ENCODE peak calls at places on chromosome 5, in eight cellular contexts. One of them, this sample, is unnamed.
A peak's percentile ranks its signal among the peaks of the same experiment; 100 is the strongest.

GRCh38 chr5:53017794-53018391 is 28.7 kb downstream of the ITGA2 start:
- DNase-seq in HEK293T: no peak
- DNase-seq in gastrocnemius medialis: no peak
- DNase-seq in NCI-H1436: no peak
- DNase-seq in stimulated activated CD4-positive, alpha-beta T cell treated with anti-CD3 and anti-CD28 coated beads, Interleukin-2, amount 100 ng/mL, for 48 hours: no peak
- DNase-seq in NCI-H1105 treated with DMSO at 0.1 percent for 48 hours: no peak
- DNase-seq in activated T-cell treated with anti-CD3 and anti-CD28 coated beads, Interleukin-2, amount 50 U/mL, for 72 hours: no peak
- DNase-seq in C1 segment of cervical spinal cord: no peak
- DNase-seq in this sample: no peak

GRCh38 chr5:9479361-9479760 is 66.5 kb downstream of the SEMA5A start:
- DNase-seq in gastrocnemius medialis: no peak
- DNase-seq in C1 segment of cervical spinal cord: no peak
- DNase-seq in NCI-H1105 treated with DMSO at 0.1 percent for 48 hours: no peak
- DNase-seq in stimulated activated CD4-positive, alpha-beta T cell treated with anti-CD3 and anti-CD28 coated beads, Interleukin-2, amount 100 ng/mL, for 48 hours: no peak
- DNase-seq in HEK293T: no peak
- DNase-seq in activated T-cell treated with anti-CD3 and anti-CD28 coated beads, Interleukin-2, amount 50 U/mL, for 72 hours: no peak
- DNase-seq in NCI-H1436: no peak
- DNase-seq in this sample: no peak

GRCh38 chr5:132228241-132229035 is 785 bp upstream of the P4HA2 start:
- DNase-seq in NCI-H1436: no peak
- DNase-seq in HEK293T: no peak
- DNase-seq in C1 segment of cervical spinal cord: no peak
- DNase-seq in activated T-cell treated with anti-CD3 and anti-CD28 coated beads, Interleukin-2, amount 50 U/mL, for 72 hours: no peak
- DNase-seq in NCI-H1105 treated with DMSO at 0.1 percent for 48 hours: no peak
- DNase-seq in gastrocnemius medialis: no peak
- DNase-seq in stimulated activated CD4-positive, alpha-beta T cell treated with anti-CD3 and anti-CD28 coated beads, Interleukin-2, amount 100 ng/mL, for 48 hours: no peak
- DNase-seq in this sample: no peak

GRCh38 chr5:132226516-132227234 is 978 bp downstream of the P4HA2 start:
- DNase-seq in NCI-H1105 treated with DMSO at 0.1 percent for 48 hours: no peak
- DNase-seq in gastrocnemius medialis: no peak
- DNase-seq in HEK293T: no peak
- DNase-seq in C1 segment of cervical spinal cord: no peak
- DNase-seq in stimulated activated CD4-positive, alpha-beta T cell treated with anti-CD3 and anti-CD28 coated beads, Interleukin-2, amount 100 ng/mL, for 48 hours: no peak
- DNase-seq in activated T-cell treated with anti-CD3 and anti-CD28 coated beads, Interleukin-2, amount 50 U/mL, for 72 hours: no peak
- DNase-seq in NCI-H1436: no peak
- DNase-seq in this sample: no peak

GRCh38 chr5:5967945-5968344 is 410.4 kb downstream of the MED10 start:
- DNase-seq in stimulated activated CD4-positive, alpha-beta T cell treated with anti-CD3 and anti-CD28 coated beads, Interleukin-2, amount 100 ng/mL, for 48 hours: no peak
- DNase-seq in activated T-cell treated with anti-CD3 and anti-CD28 coated beads, Interleukin-2, amount 50 U/mL, for 72 hours: no peak
- DNase-seq in HEK293T: no peak
- DNase-seq in NCI-H1105 treated with DMSO at 0.1 percent for 48 hours: no peak
- DNase-seq in gastrocnemius medialis: no peak
- DNase-seq in C1 segment of cervical spinal cord: no peak
- DNase-seq in NCI-H1436: no peak
- DNase-seq in this sample: no peak

GRCh38 chr5:116475232-116475828 is 99.3 kb downstream of the SEMA6A start:
- DNase-seq in activated T-cell treated with anti-CD3 and anti-CD28 coated beads, Interleukin-2, amount 50 U/mL, for 72 hours: no peak
- DNase-seq in C1 segment of cervical spinal cord: no peak
- DNase-seq in stimulated activated CD4-positive, alpha-beta T cell treated with anti-CD3 and anti-CD28 coated beads, Interleukin-2, amount 100 ng/mL, for 48 hours: no peak
- DNase-seq in gastrocnemius medialis: no peak
- DNase-seq in HEK293T: no peak
- DNase-seq in NCI-H1436: no peak
- DNase-seq in NCI-H1105 treated with DMSO at 0.1 percent for 48 hours: no peak
- DNase-seq in this sample: no peak

GRCh38 chr5:168299372-168299771 is 7.9 kb downstream of the WWC1 start:
- DNase-seq in NCI-H1436: no peak
- DNase-seq in gastrocnemius medialis: no peak
- DNase-seq in activated T-cell treated with anti-CD3 and anti-CD28 coated beads, Interleukin-2, amount 50 U/mL, for 72 hours: no peak
- DNase-seq in NCI-H1105 treated with DMSO at 0.1 percent for 48 hours: no peak
- DNase-seq in C1 segment of cervical spinal cord: no peak
- DNase-seq in stimulated activated CD4-positive, alpha-beta T cell treated with anti-CD3 and anti-CD28 coated beads, Interleukin-2, amount 100 ng/mL, for 48 hours: no peak
- DNase-seq in HEK293T: no peak
- DNase-seq in this sample: no peak

GRCh38 chr5:180852510-180852909 is 8.6 kb downstream of the ZFP62 start:
- DNase-seq in HEK293T: no peak
- DNase-seq in stimulated activated CD4-positive, alpha-beta T cell treated with anti-CD3 and anti-CD28 coated beads, Interleukin-2, amount 100 ng/mL, for 48 hours: no peak
- DNase-seq in activated T-cell treated with anti-CD3 and anti-CD28 coated beads, Interleukin-2, amount 50 U/mL, for 72 hours: no peak
- DNase-seq in C1 segment of cervical spinal cord: no peak
- DNase-seq in gastrocnemius medialis: no peak
- DNase-seq in NCI-H1436: no peak
- DNase-seq in NCI-H1105 treated with DMSO at 0.1 percent for 48 hours: no peak
- DNase-seq in this sample: no peak

GRCh38 chr5:61933787-61934626 is 372.0 kb upstream of the KIF2A start:
- DNase-seq in gastrocnemius medialis: no peak
- DNase-seq in C1 segment of cervical spinal cord: no peak
- DNase-seq in NCI-H1105 treated with DMSO at 0.1 percent for 48 hours: peak; percentile 81
- DNase-seq in HEK293T: peak; percentile 62
- DNase-seq in activated T-cell treated with anti-CD3 and anti-CD28 coated beads, Interleukin-2, amount 50 U/mL, for 72 hours: peak; percentile 7
- DNase-seq in NCI-H1436: peak; percentile 87
- DNase-seq in stimulated activated CD4-positive, alpha-beta T cell treated with anti-CD3 and anti-CD28 coated beads, Interleukin-2, amount 100 ng/mL, for 48 hours: no peak
- DNase-seq in this sample: peak; percentile 69

GRCh38 chr5:142654578-142655042 is 31.3 kb downstream of the FGF1 start:
- DNase-seq in NCI-H1105 treated with DMSO at 0.1 percent for 48 hours: no peak
- DNase-seq in gastrocnemius medialis: no peak
- DNase-seq in activated T-cell treated with anti-CD3 and anti-CD28 coated beads, Interleukin-2, amount 50 U/mL, for 72 hours: no peak
- DNase-seq in HEK293T: no peak
- DNase-seq in NCI-H1436: no peak
- DNase-seq in stimulated activated CD4-positive, alpha-beta T cell treated with anti-CD3 and anti-CD28 coated beads, Interleukin-2, amount 100 ng/mL, for 48 hours: no peak
- DNase-seq in C1 segment of cervical spinal cord: no peak
- DNase-seq in this sample: no peak

GRCh38 chr5:36214434-36214833 is 27.3 kb downstream of the NADK2 start:
- DNase-seq in HEK293T: no peak
- DNase-seq in stimulated activated CD4-positive, alpha-beta T cell treated with anti-CD3 and anti-CD28 coated beads, Interleukin-2, amount 100 ng/mL, for 48 hours: no peak
- DNase-seq in C1 segment of cervical spinal cord: no peak
- DNase-seq in NCI-H1105 treated with DMSO at 0.1 percent for 48 hours: no peak
- DNase-seq in gastrocnemius medialis: no peak
- DNase-seq in NCI-H1436: no peak
- DNase-seq in activated T-cell treated with anti-CD3 and anti-CD28 coated beads, Interleukin-2, amount 50 U/mL, for 72 hours: no peak
- DNase-seq in this sample: no peak

GRCh38 chr5:132718544-132719312 is 18.6 kb downstream of the KIF3A start:
- DNase-seq in activated T-cell treated with anti-CD3 and anti-CD28 coated beads, Interleukin-2, amount 50 U/mL, for 72 hours: no peak
- DNase-seq in gastrocnemius medialis: no peak
- DNase-seq in NCI-H1436: no peak
- DNase-seq in NCI-H1105 treated with DMSO at 0.1 percent for 48 hours: no peak
- DNase-seq in C1 segment of cervical spinal cord: no peak
- DNase-seq in HEK293T: no peak
- DNase-seq in stimulated activated CD4-positive, alpha-beta T cell treated with anti-CD3 and anti-CD28 coated beads, Interleukin-2, amount 100 ng/mL, for 48 hours: no peak
- DNase-seq in this sample: no peak

GRCh38 chr5:176296-176823 is 14.9 kb upstream of the LRRC14B start:
- DNase-seq in stimulated activated CD4-positive, alpha-beta T cell treated with anti-CD3 and anti-CD28 coated beads, Interleukin-2, amount 100 ng/mL, for 48 hours: no peak
- DNase-seq in NCI-H1436: no peak
- DNase-seq in gastrocnemius medialis: no peak
- DNase-seq in HEK293T: no peak
- DNase-seq in NCI-H1105 treated with DMSO at 0.1 percent for 48 hours: no peak
- DNase-seq in C1 segment of cervical spinal cord: no peak
- DNase-seq in activated T-cell treated with anti-CD3 and anti-CD28 coated beads, Interleukin-2, amount 50 U/mL, for 72 hours: no peak
- DNase-seq in this sample: no peak

GRCh38 chr5:125595095-125595494 is 828.1 kb upstream of the GRAMD2B start:
- DNase-seq in NCI-H1105 treated with DMSO at 0.1 percent for 48 hours: no peak
- DNase-seq in stimulated activated CD4-positive, alpha-beta T cell treated with anti-CD3 and anti-CD28 coated beads, Interleukin-2, amount 100 ng/mL, for 48 hours: no peak
- DNase-seq in activated T-cell treated with anti-CD3 and anti-CD28 coated beads, Interleukin-2, amount 50 U/mL, for 72 hours: no peak
- DNase-seq in NCI-H1436: no peak
- DNase-seq in C1 segment of cervical spinal cord: no peak
- DNase-seq in gastrocnemius medialis: no peak
- DNase-seq in HEK293T: no peak
- DNase-seq in this sample: no peak

This sample was measured in foreskin keratinocyte.